ENCODE peak calls at places on chromosomes 6 and 20, in seven cellular contexts. G, J, X, P, I, O and B are unnamed samples.

GRCh38 chr6:11992086-11992485 is 20.0 kb upstream of the HIVEP1 start:
- DNase-seq in P (no peak), J (no peak), X (no peak), I (no peak), O (no peak), G (no peak), B (no peak)

GRCh38 chr6:30227242-30227722 is 14.1 kb upstream of the TRIM26 start:
- DNase-seq in G (no peak), X (no peak), I (no peak), P (no peak), O (no peak), J (no peak), B (no peak)

GRCh38 chr20:43404880-43405279 is 52.8 kb upstream of the SRSF6 start:
- DNase-seq in G (no peak), P (no peak), O (no peak), J (no peak), X (peak), I (peak), B (no peak)

GRCh38 chr6:36973647-36974046 is 12.3 kb downstream of the MTCH1 start:
- DNase-seq in X (no peak), G (no peak), O (no peak), I (no peak), J (no peak), P (no peak), B (no peak)

GRCh38 chr6:88785478-88785877 is 177.9 kb downstream of the RNGTT start:
- DNase-seq in I (no peak), J (no peak), X (no peak), G (no peak), O (no peak), P (no peak), B (no peak)

GRCh38 chr6:33313709-33314514 is at the start of gene TAPBP:
- DNase-seq in J (peak), O (no peak), G (peak), X (peak), I (no peak), P (peak), B (peak)

GRCh38 chr6:157966990-157967389 is 14.7 kb upstream of the SYNJ2 start:
- DNase-seq in O (no peak), P (no peak), I (no peak), X (no peak), G (no peak), J (peak), B (no peak)

GRCh38 chr6:14038636-14039035 is 78.9 kb upstream of the CD83 start:
- DNase-seq in G (no peak), I (no peak), O (no peak), J (no peak), X (no peak), P (no peak), B (no peak)

GRCh38 chr20:13670160-13670559 is 31.4 kb upstream of the TASP1 start:
- DNase-seq in I (no peak), G (no peak), J (no peak), P (no peak), X (peak), O (no peak), B (no peak)

GRCh38 chr20:45506398-45506797 is 9.0 kb downstream of the SPINT3 start:
- DNase-seq in I (no peak), G (no peak), J (no peak), P (no peak), X (no peak), O (no peak), B (no peak)

GRCh38 chr6:21772467-21772866 is 178.9 kb downstream of the SOX4 start:
- DNase-seq in J (no peak), I (no peak), P (no peak), X (no peak), G (no peak), O (no peak), B (no peak)

GRCh38 chr20:33444797-33445560 is 1.4 kb upstream of the SNTA1 start:
- DNase-seq in J (no peak), O (no peak), P (no peak), X (peak), I (no peak), G (no peak), B (no peak)

GRCh38 chr20:24469116-24470030 is at the start of gene SYNDIG1:
- DNase-seq in J (peak), X (peak), I (no peak), P (no peak), G (no peak), O (no peak), B (no peak)

GRCh38 chr6:32178547-32179440 is 589 bp downstream of the RNF5 start:
- DNase-seq in P (peak), O (no peak), J (no peak), G (no peak), I (no peak), X (peak), B (no peak)

GRCh38 chr6:5782783-5783567 is 223.8 kb downstream of the NRN1 start:
- DNase-seq in G (no peak), P (no peak), J (no peak), I (no peak), X (no peak), O (no peak), B (no peak)

GRCh38 chr6:129730477-129731165 is 20.6 kb upstream of the ARHGAP18 start:
- DNase-seq in G (peak), I (no peak), X (peak), J (no peak), O (no peak), P (peak), B (no peak)

GRCh38 chr20:41141153-41141815 is 3.9 kb downstream of the PLCG1 start:
- DNase-seq in G (no peak), I (no peak), O (no peak), J (peak), X (no peak), P (peak), B (no peak)

GRCh38 chr6:23245559-23245958 is 676.2 kb downstream of the HDGFL1 start:
- DNase-seq in X (no peak), P (no peak), O (no peak), J (no peak), G (no peak), I (no peak), B (no peak)

GRCh38 chr6:35046862-35047261 is 94.3 kb downstream of the TCP11 start:
- DNase-seq in G (no peak), X (no peak), I (no peak), O (no peak), P (peak), J (no peak), B (no peak)

GRCh38 chr6:7669742-7670141 is 56.2 kb upstream of the BMP6 start:
- DNase-seq in J (no peak), X (peak), G (no peak), I (no peak), P (no peak), O (no peak), B (no peak)

GRCh38 chr6:84432616-84433015 is 205.2 kb upstream of the CEP162 start:
- DNase-seq in I (no peak), P (peak), G (no peak), J (no peak), X (no peak), O (no peak), B (no peak)

GRCh38 chr6:145241039-145241438 is 494.3 kb downstream of the EPM2A start:
- DNase-seq in J (no peak), P (no peak), O (no peak), X (no peak), I (no peak), G (no peak), B (no peak)

GRCh38 chr6:56040271-56040670 is 164.9 kb upstream of the BMP5 start:
- DNase-seq in X (no peak), P (no peak), O (no peak), G (no peak), J (no peak), I (no peak), B (no peak)

GRCh38 chr20:46308258-46309157 is at the start of gene CDH22:
- DNase-seq in I (peak), J (no peak), G (peak), O (no peak), X (peak), P (peak), B (no peak)

GRCh38 chr6:37061157-37061804 is 55.8 kb downstream of the FGD2 start:
- DNase-seq in J (no peak), X (no peak), I (no peak), O (no peak), G (no peak), P (no peak), B (no peak)

GRCh38 chr6:15465212-15465611 is 197.6 kb downstream of the DTNBP1 start:
- DNase-seq in X (no peak), P (no peak), J (no peak), G (no peak), I (no peak), O (no peak), B (no peak)

GRCh38 chr20:60192351-60192750 is 234.1 kb downstream of the CDH26 start:
- DNase-seq in X (no peak), J (no peak), P (no peak), G (no peak), I (no peak), O (no peak), B (no peak)

GRCh38 chr6:168333039-168333438 is 13.5 kb upstream of the DACT2 start:
- DNase-seq in G (no peak), P (no peak), I (peak), O (no peak), X (peak), J (no peak), B (no peak)

GRCh38 chr6:159422041-159422984 is 253.1 kb downstream of the FNDC1 start:
- DNase-seq in G (no peak), P (no peak), O (no peak), X (no peak), I (no peak), J (no peak), B (no peak)

GRCh38 chr6:143872211-143872610 is 7.9 kb downstream of the ZC2HC1B start:
- DNase-seq in P (no peak), O (no peak), G (no peak), I (no peak), X (no peak), J (no peak), B (no peak)

GRCh38 chr6:32995448-32995847 is 13.9 kb downstream of the HLA-DOA start:
- DNase-seq in G (no peak), P (no peak), J (no peak), I (no peak), X (no peak), O (no peak), B (no peak)

GRCh38 chr20:32098786-32099185 is 10.7 kb upstream of the TM9SF4 start:
- DNase-seq in X (no peak), I (no peak), O (no peak), G (no peak), P (no peak), J (no peak), B (peak)

GRCh38 chr6:154848580-154848979 is 115.4 kb downstream of the SCAF8 start:
- DNase-seq in X (no peak), G (no peak), O (no peak), J (no peak), I (no peak), P (peak), B (no peak)

GRCh38 chr6:155493694-155494143 is 38.1 kb upstream of the NOX3 start:
- DNase-seq in X (peak), I (peak), G (peak), P (peak), J (peak), O (peak), B (peak)

GRCh38 chr20:818001-818664 is 15.4 kb upstream of the FAM110A start:
- DNase-seq in P (no peak), I (peak), G (no peak), O (no peak), X (no peak), J (no peak), B (no peak)

GRCh38 chr6:73968358-73968757 is 272.4 kb downstream of the CD109 start:
- DNase-seq in P (peak), O (no peak), I (no peak), J (no peak), X (no peak), G (no peak), B (no peak)

GRCh38 chr6:28969129-28969528 is 36.0 kb downstream of the ZNF311 start:
- DNase-seq in X (peak), P (no peak), O (no peak), J (no peak), G (no peak), I (no peak), B (no peak)

GRCh38 chr20:38751360-38751976 is 3.2 kb downstream of the ACTR5 start:
- DNase-seq in J (no peak), O (no peak), X (peak), P (peak), G (no peak), I (peak), B (no peak)

GRCh38 chr20:38748863-38749153 is 548 bp downstream of the ACTR5 start:
- DNase-seq in G (peak), I (peak), P (no peak), O (no peak), J (no peak), X (no peak), B (no peak)

GRCh38 chr20:38747495-38748096 is 664 bp upstream of the ACTR5 start:
- DNase-seq in G (no peak), J (no peak), I (no peak), P (no peak), O (no peak), X (no peak), B (no peak)

GRCh38 chr20:38745757-38746156 is 2.5 kb upstream of the ACTR5 start:
- DNase-seq in I (peak), J (no peak), X (no peak), P (no peak), G (no peak), O (no peak), B (no peak)

DNA sequence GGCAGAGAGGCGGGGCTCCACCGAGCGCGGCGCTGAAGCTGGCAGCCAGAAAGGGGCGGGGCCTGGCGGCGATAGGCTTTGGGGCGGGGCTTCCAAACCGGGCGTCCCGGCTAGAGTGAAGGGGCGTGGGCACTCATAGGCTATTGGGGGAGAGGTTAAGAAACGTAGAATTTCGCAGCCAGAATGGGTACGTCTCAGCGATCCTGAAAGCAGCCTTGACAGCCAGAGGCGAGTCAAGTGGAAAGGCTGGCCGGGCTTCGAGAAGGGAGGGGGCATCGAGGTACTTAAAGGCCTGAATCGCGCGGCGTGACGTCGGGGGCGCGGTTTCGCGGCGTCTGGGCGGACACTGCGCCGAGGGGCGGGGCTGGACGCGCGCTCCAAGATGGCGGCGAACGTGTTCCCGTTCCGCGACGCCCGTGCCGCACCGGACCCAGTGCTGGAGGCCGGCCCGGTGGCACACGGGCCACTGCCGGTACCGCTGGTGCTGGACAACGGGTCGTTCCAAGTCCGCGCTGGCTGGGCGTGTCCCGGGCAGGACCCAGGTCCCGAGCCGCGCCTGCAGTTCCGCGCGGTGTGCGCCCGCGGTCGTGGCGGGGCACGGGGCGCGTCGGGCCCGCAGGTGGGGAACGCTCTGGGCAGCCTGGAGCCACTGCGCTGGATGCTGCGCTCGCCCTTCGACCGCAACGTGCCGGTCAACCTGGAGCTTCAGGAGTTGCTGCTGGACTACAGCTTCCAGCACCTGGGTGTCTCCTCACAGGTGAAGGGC is at the start of gene ACTR5:
- DNase-seq in O (no peak), G (peak), I (peak), X (peak), J (peak), P (peak), B (peak)
- H3K27ac ChIP-seq in O (peak), G (peak), I (peak), X (peak), J (peak), P (peak), B (peak)

GRCh38 chr20:51100617-51101016 is 77.7 kb upstream of the KCNG1 start:
- DNase-seq in P (no peak), J (no peak), G (no peak), I (no peak), X (no peak), O (no peak), B (no peak)
- TF ChIP-seq POLR2AphosphoS5 in P (no peak), J (no peak), G (no peak), I (no peak), X (no peak), O (no peak), B (no peak)

GRCh38 chr20:53162251-53162835 is 190.2 kb downstream of the TSHZ2 start:
- DNase-seq in X (peak), P (no peak), J (peak), I (peak), G (peak), O (no peak), B (no peak)
- H3K27ac ChIP-seq in X (no peak), P (no peak), J (no peak), I (no peak), G (no peak), O (no peak), B (peak)

GRCh38 chr6:162727347-162728176 is at the start of the genes PACRG and PRKN:
- DNase-seq in O (peak), P (peak), I (peak), X (peak), J (peak), G (peak), B (peak)
- TF ChIP-seq POLR2AphosphoS5 in O (peak), P (peak), I (peak), X (peak), J (peak), G (peak), B (peak)

GRCh38 chr6:151376440-151376839 is 14.9 kb downstream of the ZBTB2 start:
- DNase-seq in X (no peak), I (no peak), O (no peak), G (no peak), J (no peak), P (no peak), B (no peak)

GRCh38 chr6:151377095-151377494 is 14.3 kb downstream of the ZBTB2 start:
- DNase-seq in O (no peak), G (no peak), X (no peak), I (no peak), P (no peak), J (no peak), B (no peak)

GRCh38 chr6:151375833-151376232 is 15.5 kb downstream of the ZBTB2 start:
- DNase-seq in O (no peak), P (no peak), G (no peak), X (no peak), J (no peak), I (no peak), B (no peak)

GRCh38 chr6:151372164-151372563 is 19.2 kb downstream of the ZBTB2 start:
- DNase-seq in J (no peak), G (no peak), P (no peak), X (no peak), I (no peak), O (no peak), B (no peak)

DNA sequence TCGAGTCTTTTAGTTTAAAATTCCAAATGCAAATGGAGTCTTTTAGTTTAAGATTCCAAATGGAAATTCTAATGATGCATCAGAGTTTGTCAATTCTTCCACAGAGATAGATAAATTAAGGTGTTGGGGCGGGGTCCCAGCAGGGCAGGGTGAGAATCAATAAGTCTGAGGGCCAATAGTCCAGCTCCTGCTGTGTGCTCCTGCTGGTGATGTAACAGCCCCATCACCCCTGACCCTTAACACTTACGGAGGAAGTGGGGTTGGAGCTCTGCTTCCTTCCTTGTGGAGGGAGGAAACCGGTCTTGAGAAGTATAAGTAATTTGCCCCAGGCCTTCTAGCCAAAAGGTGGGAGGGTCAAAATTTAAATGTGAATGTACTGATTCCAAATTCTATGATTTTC is 17.3 kb downstream of the ZBTB2 start:
- DNase-seq in G (no peak), P (peak), O (no peak), X (peak), J (no peak), I (no peak), B (no peak)
- H3K27ac ChIP-seq in G (no peak), P (peak), O (no peak), X (peak), J (no peak), I (peak), B (no peak)